ENCODE peak calls at places on chromosomes 16 and 17, in six cellular contexts. K is putamen; H is stimulated activated naive CD8-positive, alpha-beta T cell treated with anti-CD3 and anti-CD28 coated beads, Interleukin-15, Interleukin-2, amounts not matched to agents 100 U/mL and 50 U/mL, for 24 hours; B is GM04503; R is MM.1S; L is NCI-H446. V is an unnamed sample.

GRCh38 chr17:45818708-45819107 is 26.0 kb upstream of the SPPL2C start:
- DNase-seq in K (peak), H (no peak), B (no peak), R (no peak), L (no peak), V (no peak)

GRCh38 chr16:52446076-52446475 is 100.9 kb downstream of the TOX3 start:
- DNase-seq in K (peak), H (no peak), B (no peak), R (no peak), L (peak), V (no peak)

GRCh38 chr17:46192484-46193245 is 564 bp downstream of the KANSL1 start:
- DNase-seq in K (peak), H (peak), B (no peak), R (peak), L (peak), V (peak)

GRCh38 chr17:4509923-4510614 is 11.4 kb downstream of the SPNS2 start:
- DNase-seq in K (no peak), H (no peak), B (no peak), R (no peak), L (no peak), V (no peak)

GRCh38 chr17:38601539-38602351 is 4.0 kb downstream of the SRCIN1 start:
- DNase-seq in K (no peak), H (no peak), B (no peak), R (no peak), L (peak), V (no peak)

GRCh38 chr17:8481703-8482102 is 46.0 kb downstream of the NDEL1 start:
- DNase-seq in K (no peak), H (no peak), B (no peak), R (no peak), L (no peak), V (no peak)

GRCh38 chr17:34820922-34821321 is 140.3 kb downstream of the CCT6B start:
- DNase-seq in K (no peak), H (no peak), B (no peak), R (no peak), L (no peak), V (no peak)

GRCh38 chr17:58525239-58525638 is 10.8 kb upstream of the MTMR4 start:
- DNase-seq in K (no peak), H (no peak), B (peak), R (no peak), L (no peak), V (peak)

GRCh38 chr16:48365030-48365600 is 20.1 kb downstream of the SIAH1 start:
- DNase-seq in K (peak), H (no peak), B (no peak), R (no peak), L (no peak), V (no peak)

GRCh38 chr17:48262982-48263586 is 155.5 kb downstream of the SNX11 start:
- DNase-seq in K (no peak), H (no peak), B (no peak), R (peak), L (no peak), V (no peak)

GRCh38 chr17:72924181-72924580 is 168.3 kb downstream of the SLC39A11 start:
- DNase-seq in K (no peak), H (no peak), B (no peak), R (no peak), L (no peak), V (no peak)

GRCh38 chr16:85390511-85391174 is 222.5 kb upstream of the GSE1 start:
- DNase-seq in K (no peak), H (no peak), B (peak), R (no peak), L (peak), V (peak)

GRCh38 chr16:69465083-69465721 is 40.8 kb downstream of the CYB5B start:
- DNase-seq in K (no peak), H (no peak), B (no peak), R (no peak), L (no peak), V (no peak)

GRCh38 chr16:71203631-71204030 is 26.9 kb downstream of the HYDIN start:
- DNase-seq in K (no peak), H (no peak), B (no peak), R (no peak), L (no peak), V (no peak)

GRCh38 chr16:73274140-73274539 is 226.2 kb upstream of the ZFHX3 start:
- DNase-seq in K (no peak), H (no peak), B (no peak), R (no peak), L (no peak), V (no peak)

GRCh38 chr16:49277386-49277742 is 4.3 kb downstream of the CBLN1 start:
- DNase-seq in K (no peak), H (no peak), B (no peak), R (no peak), L (no peak), V (no peak)

GRCh38 chr16:50467943-50468748 is 80.0 kb upstream of the NKD1 start:
- DNase-seq in K (peak), H (no peak), B (no peak), R (no peak), L (peak), V (peak)

GRCh38 chr17:75090871-75091854 is 3.4 kb downstream of the SLC16A5 start:
- DNase-seq in K (no peak), H (no peak), B (no peak), R (no peak), L (no peak), V (no peak)

GRCh38 chr16:35525979-35526590 is 2066.7 kb downstream of the TP53TG3F start:
- DNase-seq in K (no peak), H (no peak), B (no peak), R (peak), L (no peak), V (no peak)

GRCh38 chr16:52597772-52598483 is 51.0 kb upstream of the TOX3 start:
- DNase-seq in K (no peak), H (no peak), B (no peak), R (no peak), L (no peak), V (no peak)

GRCh38 chr16:30472328-30472942 is at the start of gene ITGAL:
- DNase-seq in K (peak), H (peak), B (no peak), R (peak), L (no peak), V (no peak)

GRCh38 chr17:82151106-82151957 is 53.3 kb upstream of the FASN start:
- DNase-seq in K (no peak), H (no peak), B (no peak), R (no peak), L (no peak), V (no peak)

GRCh38 chr16:48053346-48053745 is 102.4 kb downstream of the ABCC12 start:
- DNase-seq in K (no peak), H (no peak), B (peak), R (no peak), L (peak), V (no peak)

GRCh38 chr17:17401271-17401781 is 75.5 kb upstream of the MED9 start:
- DNase-seq in K (no peak), H (peak), B (no peak), R (no peak), L (no peak), V (no peak)

GRCh38 chr17:70636517-70637133 is 467.3 kb downstream of the KCNJ2 start:
- DNase-seq in K (peak), H (no peak), B (no peak), R (peak), L (peak), V (no peak)

GRCh38 chr17:17840751-17841591 is 4.2 kb upstream of the SREBF1 start:
- DNase-seq in K (peak), H (no peak), B (no peak), R (no peak), L (peak), V (no peak)

GRCh38 chr17:70159980-70160379 is 9.4 kb upstream of the KCNJ2 start:
- DNase-seq in K (no peak), H (no peak), B (no peak), R (no peak), L (no peak), V (no peak)

GRCh38 chr17:79073016-79073705 is 1.5 kb upstream of the ENGASE start:
- DNase-seq in K (no peak), H (no peak), B (no peak), R (no peak), L (no peak), V (no peak)

GRCh38 chr17:2564876-2565275 is 28.6 kb upstream of the PAFAH1B1 start:
- DNase-seq in K (no peak), H (no peak), B (no peak), R (no peak), L (no peak), V (no peak)

GRCh38 chr16:79170565-79171242 is 429.8 kb downstream of the MAF start:
- DNase-seq in K (no peak), H (no peak), B (no peak), R (no peak), L (no peak), V (no peak)

GRCh38 chr17:280901-281300 is 71.7 kb downstream of the RPH3AL start:
- DNase-seq in K (no peak), H (no peak), B (no peak), R (no peak), L (no peak), V (no peak)

GRCh38 chr17:15279011-15279477 is 13.9 kb upstream of the PMP22 start:
- DNase-seq in K (no peak), H (no peak), B (peak), R (no peak), L (no peak), V (no peak)

GRCh38 chr16:86681440-86681838 is 103.1 kb downstream of the FOXL1 start:
- DNase-seq in K (peak), H (no peak), B (no peak), R (no peak), L (no peak), V (no peak)

GRCh38 chr17:62824290-62825135 is 16.4 kb upstream of the MARCHF10 start:
- DNase-seq in K (no peak), H (no peak), B (peak), R (no peak), L (no peak), V (no peak)

GRCh38 chr16:82653550-82654511 is 27.1 kb downstream of the CDH13 start:
- DNase-seq in K (no peak), H (peak), B (peak), R (peak), L (no peak), V (no peak)

GRCh38 chr17:66889480-66890230 is 54.7 kb downstream of the CACNG5 start:
- DNase-seq in K (no peak), H (no peak), B (no peak), R (no peak), L (no peak), V (no peak)

GRCh38 chr17:41480136-41480535 is 815 bp downstream of the KRT35 start:
- DNase-seq in K (no peak), H (no peak), B (no peak), R (no peak), L (no peak), V (no peak)